ENCODE peak calls at places on chromosomes 6 and 20, in five cellular contexts. A, F, J, S and D are unnamed samples.

GRCh38 chr6:12030993-12031550 is 19.0 kb downstream of the HIVEP1 start:
- DNase-seq in A (no peak), F (peak), S (peak), J (no peak), D (no peak)

GRCh38 chr6:56399672-56400263 is 152.4 kb upstream of the COL21A1 start:
- DNase-seq in S (no peak), A (no peak), J (no peak), F (no peak), D (no peak)

GRCh38 chr6:168884646-168885086 is 369.0 kb downstream of the THBS2 start:
- DNase-seq in F (no peak), A (peak), S (peak), J (peak), D (peak)

GRCh38 chr6:98539669-98540207 is 294.6 kb upstream of the POU3F2 start:
- DNase-seq in J (no peak), F (no peak), S (peak), A (no peak), D (no peak)

GRCh38 chr20:5078399-5078958 is 41.3 kb downstream of the PCNA start:
- DNase-seq in J (no peak), F (peak), S (peak), A (no peak), D (no peak)

GRCh38 chr6:27206806-27207205 is 40.7 kb upstream of the PRSS16 start:
- DNase-seq in A (no peak), J (no peak), F (no peak), S (no peak), D (no peak)

GRCh38 chr6:154938245-154938583 is 56.9 kb upstream of the TIAM2 start:
- DNase-seq in A (no peak), J (no peak), F (no peak), S (no peak), D (no peak)

GRCh38 chr6:49913656-49914055 is 47.3 kb upstream of the CRISP1 start:
- DNase-seq in A (no peak), S (no peak), F (no peak), J (no peak), D (no peak)

GRCh38 chr20:4709261-4710105 is 12.2 kb upstream of the PRND start:
- DNase-seq in A (no peak), S (no peak), F (no peak), J (no peak), D (no peak)

GRCh38 chr20:62923669-62924566 is 2.4 kb downstream of the DIDO1 start:
- DNase-seq in S (no peak), A (no peak), F (no peak), J (no peak), D (no peak)

GRCh38 chr6:90187437-90188049 is 109.1 kb downstream of the BACH2 start:
- DNase-seq in A (no peak), J (no peak), F (no peak), S (no peak), D (no peak)

GRCh38 chr20:18567739-18568091 is 483 bp downstream of the SMIM26 start:
- DNase-seq in J (no peak), F (peak), S (no peak), A (no peak), D (no peak)

GRCh38 chr20:25038591-25039015 is 19.3 kb downstream of the ACSS1 start:
- DNase-seq in A (no peak), S (no peak), F (no peak), J (no peak), D (no peak)

GRCh38 chr6:127053032-127053908 is 65.2 kb upstream of the RSPO3 start:
- DNase-seq in J (no peak), A (no peak), F (peak), S (no peak), D (no peak)

GRCh38 chr6:16331328-16332174 is 93.2 kb downstream of the GMPR start:
- DNase-seq in F (peak), A (peak), S (peak), J (peak), D (peak)

GRCh38 chr6:5718231-5718947 is 288.3 kb downstream of the NRN1 start:
- DNase-seq in F (no peak), S (no peak), A (no peak), J (no peak), D (no peak)

GRCh38 chr6:107695061-107695715 is 128.9 kb downstream of the SCML4 start:
- DNase-seq in S (no peak), A (no peak), F (no peak), J (no peak), D (no peak)

GRCh38 chr20:37886851-37887297 is 16.1 kb upstream of the VSTM2L start:
- DNase-seq in S (peak), A (no peak), J (no peak), F (no peak), D (no peak)

GRCh38 chr6:3620389-3620788 is 131.1 kb downstream of the PXDC1 start:
- DNase-seq in J (no peak), F (no peak), A (no peak), S (no peak), D (no peak)

GRCh38 chr6:79630883-79631799 is at the start of gene SH3BGRL2:
- DNase-seq in F (peak), S (peak), J (peak), A (peak), D (peak)

GRCh38 chr6:44002071-44002590 is 125.1 kb downstream of the MRPL14 start:
- DNase-seq in A (peak), F (no peak), S (no peak), J (peak), D (no peak)

GRCh38 chr6:131132360-131132759 is 2.9 kb upstream of the AKAP7 start:
- DNase-seq in F (no peak), J (no peak), A (no peak), S (no peak), D (no peak)

GRCh38 chr6:135372758-135373157 is 124.8 kb downstream of the AHI1 start:
- DNase-seq in S (peak), A (no peak), J (no peak), F (peak), D (no peak)

GRCh38 chr20:15930324-15931305 is 642.6 kb downstream of the KIF16B start:
- DNase-seq in J (no peak), S (peak), F (peak), A (no peak), D (no peak)

GRCh38 chr6:154690857-154691256 is 42.4 kb upstream of the SCAF8 start:
- DNase-seq in S (no peak), F (no peak), J (no peak), A (no peak), D (no peak)

GRCh38 chr6:3796396-3796795 is 44.9 kb upstream of the PXDC1 start:
- DNase-seq in J (no peak), A (no peak), F (no peak), S (no peak), D (no peak)

GRCh38 chr6:163099621-163100171 is 314.8 kb upstream of the QKI start:
- DNase-seq in J (peak), S (no peak), F (peak), A (no peak), D (no peak)

GRCh38 chr6:106390088-106390487 is 29.6 kb downstream of the CRYBG1 start:
- DNase-seq in F (no peak), J (no peak), S (no peak), A (no peak), D (no peak)

GRCh38 chr6:73823046-73823735 is 127.2 kb downstream of the CD109 start:
- DNase-seq in J (no peak), F (no peak), S (no peak), A (no peak), D (no peak)

GRCh38 chr6:73823832-73824231 is 127.8 kb downstream of the CD109 start:
- DNase-seq in F (no peak), J (no peak), S (no peak), A (no peak), D (no peak)
- TF ChIP-seq CTCF in F (no peak), J (no peak), S (no peak), A (no peak), D (no peak)

DNA sequence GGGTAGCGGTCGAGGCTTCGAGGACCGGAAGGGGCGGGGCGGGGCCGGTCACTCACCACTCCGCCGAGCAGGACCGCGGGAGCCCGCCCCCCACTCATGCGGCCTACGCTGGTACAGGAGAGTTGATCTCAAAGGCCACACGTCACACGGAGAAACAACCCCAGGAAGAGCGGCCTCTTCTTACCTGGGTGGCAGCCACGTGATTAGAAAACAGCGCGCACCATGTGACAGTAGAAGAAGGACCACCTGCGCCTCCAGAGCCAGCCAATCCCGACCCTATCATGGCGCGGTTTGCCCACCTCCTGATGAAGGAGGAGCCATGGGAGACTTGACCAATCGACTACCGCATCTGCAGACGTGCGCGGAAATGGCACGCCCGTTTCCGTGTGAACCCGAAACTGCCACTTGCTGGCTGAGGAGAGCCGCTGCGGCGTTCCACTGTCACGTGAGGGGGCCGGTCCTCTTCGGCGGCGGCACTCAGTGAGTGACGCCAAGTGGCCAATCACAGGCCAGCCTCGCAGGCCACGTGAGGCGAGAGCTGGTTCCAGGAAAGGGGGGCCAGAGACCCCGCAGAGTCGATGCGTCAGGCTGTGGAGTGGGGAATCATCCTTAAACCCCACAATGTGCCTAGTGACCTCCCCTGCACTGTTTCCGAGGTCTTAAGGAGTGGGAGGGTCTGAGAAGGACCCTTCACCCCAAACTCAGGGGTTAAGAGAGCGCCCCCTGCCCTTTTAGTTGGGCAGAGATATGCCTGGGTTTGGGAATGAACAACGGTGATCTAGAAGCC is at the start of gene CUTA:
- DNase-seq in S (peak), F (peak), A (peak), J (peak), D (peak)
- TF ChIP-seq CTCF in S (peak), F (peak), A (peak), J (peak), D (peak)

GRCh38 chr20:59972037-59972801 is 14.0 kb downstream of the CDH26 start:
- DNase-seq in S (no peak), F (no peak), A (no peak), J (no peak), D (no peak)
- TF ChIP-seq CTCF in S (no peak), F (no peak), A (no peak), J (no peak), D (no peak)

DNA sequence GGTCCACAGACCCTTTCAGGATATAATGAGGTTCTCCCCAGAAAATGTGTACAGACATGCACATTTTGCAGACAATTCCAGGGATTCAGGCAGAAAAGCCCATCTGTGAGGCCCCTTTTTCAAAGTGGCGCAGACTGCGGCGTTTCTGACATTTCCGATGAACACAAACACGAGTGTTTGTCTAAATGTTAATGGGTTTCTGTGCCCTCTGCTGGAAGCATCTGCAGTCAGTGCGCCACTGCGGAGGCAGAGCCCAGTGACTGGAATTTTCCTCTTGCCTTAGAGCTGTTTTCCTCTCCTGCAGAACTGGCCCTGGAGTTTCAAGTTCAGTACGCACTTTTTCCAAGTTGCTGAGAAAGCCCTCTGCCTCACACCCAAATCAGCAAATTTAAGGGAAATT is 15.3 kb downstream of the ANKRD60 start:
- DNase-seq in S (no peak), J (no peak), F (peak), A (no peak), D (no peak)
- TF ChIP-seq CTCF in S (no peak), J (no peak), F (peak), A (no peak), D (no peak)